ENCODE peak calls at places on chromosomes 6 and 20, in six cellular contexts. B is renal cortical epithelial cell; M is memory B cell; D is lower lobe of right lung; L is NK-92 treated with Interleukin-12 subunit alpha and Interleukin-12 subunit beta, amount 100 ng/mL, for 24 hours; T is activated CD4-positive, CD25-positive, alpha-beta regulatory T cell. H is an unnamed sample.

GRCh38 chr20:50302463-50303041 is 111.9 kb downstream of the CEBPB start:
- DNase-seq in B (no peak), M (no peak), D (peak), L (no peak), T (no peak), H (no peak)

GRCh38 chr20:57390604-57391438 is at the start of gene RBM38:
- DNase-seq in B (no peak), M (peak), D (peak), L (peak), T (peak), H (peak)

GRCh38 chr20:31675828-31676533 is 38.3 kb downstream of the COX4I2 start:
- DNase-seq in B (no peak), M (no peak), D (no peak), L (peak), T (no peak), H (peak)

GRCh38 chr20:52482049-52482448 is 290.5 kb upstream of the ZFP64 start:
- DNase-seq in B (no peak), M (no peak), D (no peak), L (no peak), T (no peak), H (no peak)

GRCh38 chr20:18443841-18444240 is 23.0 kb downstream of the DZANK1 start:
- DNase-seq in B (no peak), M (no peak), D (no peak), L (no peak), T (no peak), H (peak)

GRCh38 chr20:63943007-63943807 is 13.0 kb downstream of the UCKL1 start:
- DNase-seq in B (no peak), M (no peak), D (no peak), L (no peak), T (no peak), H (peak)

GRCh38 chr6:493840-494239 is 102.3 kb downstream of the IRF4 start:
- DNase-seq in B (no peak), M (no peak), D (no peak), L (no peak), T (no peak), H (peak)

GRCh38 chr20:48538058-48538825 is 289.6 kb downstream of the PREX1 start:
- DNase-seq in B (peak), M (no peak), D (peak), L (no peak), T (no peak), H (no peak)

GRCh38 chr6:42140756-42141602 is 1.4 kb downstream of the C6orf132 start:
- DNase-seq in B (no peak), M (no peak), D (no peak), L (no peak), T (no peak), H (no peak)

GRCh38 chr20:36569847-36570429 is 3.5 kb upstream of the TGIF2 start:
- DNase-seq in B (no peak), M (no peak), D (no peak), L (no peak), T (no peak), H (no peak)

GRCh38 chr6:106724848-106725247 is 95.5 kb downstream of the QRSL1 start:
- DNase-seq in B (peak), M (no peak), D (no peak), L (no peak), T (no peak), H (no peak)

GRCh38 chr6:41161851-41162552 is 914 bp downstream of the TREM2 start:
- DNase-seq in B (no peak), M (no peak), D (no peak), L (no peak), T (no peak), H (no peak)

GRCh38 chr6:38720295-38720694 is 5.2 kb downstream of the DNAH8 start:
- DNase-seq in B (peak), M (no peak), D (no peak), L (no peak), T (no peak), H (peak)

H was measured in NCI-H82.